ENCODE peak calls at places on chromosome 15, in six cellular contexts. D is HepG2, W is GM12878, Q is HCT116, A is H1, S is K562. P is an unnamed sample.

GRCh38 chr15:67175643-67176071 is 78.8 kb downstream of the AAGAB start:
- DNase-seq in D (no peak), W (peak), Q (no peak), A (no peak), S (no peak), P (no peak)

GRCh38 chr15:22257047-22257667 is 176.8 kb downstream of the OR4M2 start:
- DNase-seq in D (no peak), W (no peak), Q (no peak), A (no peak), S (no peak), P (peak)

GRCh38 chr15:69074011-69074842 is 59.7 kb downstream of the NOX5 start:
- DNase-seq in D (peak), W (no peak), Q (no peak), A (peak), S (no peak), P (peak)

GRCh38 chr15:51380999-51381806 is 39.7 kb downstream of the GLDN start:
- DNase-seq in D (peak), W (peak), Q (peak), A (peak), S (peak), P (peak)

GRCh38 chr15:59741274-59741906 is 52.3 kb upstream of the BNIP2 start:
- DNase-seq in D (peak), W (no peak), Q (peak), A (no peak), S (no peak), P (peak)

GRCh38 chr15:63040509-63040908 is 2.0 kb upstream of the TPM1 start:
- DNase-seq in D (no peak), W (no peak), Q (no peak), A (no peak), S (no peak), P (no peak)

GRCh38 chr15:72515591-72516389 is 41.7 kb downstream of the ARIH1 start:
- DNase-seq in D (no peak), W (no peak), Q (no peak), A (no peak), S (no peak), P (no peak)

GRCh38 chr15:63126726-63127125 is 5.1 kb downstream of the LACTB start:
- DNase-seq in D (no peak), W (no peak), Q (no peak), A (no peak), S (no peak), P (no peak)

GRCh38 chr15:64355559-64356442 is at the start of gene CSNK1G1:
- DNase-seq in D (peak), W (peak), Q (peak), A (peak), S (peak), P (peak)

GRCh38 chr15:80929689-80930088 is 59.9 kb downstream of the MESD start:
- DNase-seq in D (no peak), W (no peak), Q (no peak), A (no peak), S (peak), P (no peak)

GRCh38 chr15:48147358-48147757 is 26.6 kb downstream of the SLC24A5 start:
- DNase-seq in D (no peak), W (no peak), Q (no peak), A (no peak), S (no peak), P (no peak)

GRCh38 chr15:63088532-63089245 is 33.0 kb upstream of the LACTB start:
- DNase-seq in D (no peak), W (no peak), Q (no peak), A (no peak), S (no peak), P (no peak)

GRCh38 chr15:39857132-39857531 is 62.9 kb downstream of the GPR176 start:
- DNase-seq in D (no peak), W (no peak), Q (no peak), A (no peak), S (no peak), P (no peak)

GRCh38 chr15:32781781-32782180 is 64.0 kb downstream of the GREM1 start:
- DNase-seq in D (no peak), W (no peak), Q (no peak), A (no peak), S (no peak), P (peak)

GRCh38 chr15:31326729-31327673 is at the start of gene KLF13:
- DNase-seq in D (no peak), W (no peak), Q (no peak), A (no peak), S (peak), P (no peak)

GRCh38 chr15:101050647-101051290 is 131.6 kb downstream of the LRRK1 start:
- DNase-seq in D (no peak), W (no peak), Q (no peak), A (peak), S (no peak), P (no peak)

GRCh38 chr15:58522391-58522790 is 90.6 kb downstream of the LIPC start:
- DNase-seq in D (no peak), W (no peak), Q (no peak), A (no peak), S (no peak), P (no peak)

DNA sequence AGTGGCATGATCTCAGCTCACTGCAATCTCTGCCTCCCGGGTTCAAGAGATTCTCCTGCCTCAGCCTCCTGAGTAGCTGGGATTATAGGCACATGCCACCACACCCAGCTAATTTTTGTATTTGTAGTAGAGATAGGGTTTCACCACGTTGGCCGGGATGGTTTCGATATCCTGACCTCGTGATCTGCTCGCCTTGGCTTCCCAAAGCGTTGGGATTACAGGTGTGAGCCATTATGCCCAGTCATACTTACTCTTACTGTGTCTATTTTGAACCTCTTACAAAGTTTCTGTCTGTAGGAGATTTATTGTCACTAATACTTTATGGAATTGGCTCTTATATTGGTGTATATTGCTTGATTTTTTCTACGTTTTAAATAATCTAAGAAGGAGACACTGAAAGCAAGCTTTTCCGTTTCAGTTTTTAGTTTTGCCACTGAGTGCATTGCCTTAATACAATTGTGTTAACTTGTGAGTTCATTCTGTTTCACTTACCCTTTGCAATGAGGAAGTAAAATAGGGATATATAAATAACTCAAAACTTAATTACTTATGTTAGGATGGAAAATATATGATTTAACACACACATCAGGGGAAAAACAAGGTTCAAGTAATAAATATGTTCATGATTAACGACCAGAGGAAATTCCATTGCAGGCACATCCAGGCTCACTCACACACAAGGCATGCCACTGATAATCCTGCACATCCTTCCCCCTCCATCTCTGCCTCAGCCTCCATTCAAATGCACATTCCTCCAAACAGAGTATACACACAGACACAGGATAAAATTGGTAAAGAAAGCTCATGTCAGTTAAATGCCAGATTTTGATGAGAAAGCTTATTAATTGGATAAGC is 279.3 kb upstream of the RASGRP1 start:
- DNase-seq in D (no peak), W (no peak), Q (no peak), A (no peak), S (no peak), P (no peak)
- TF ChIP-seq ZNF274 in D (no peak), W (no peak), Q (no peak), A (no peak), S (no peak), P (no peak)

GRCh38 chr15:77138167-77138522 is 67.2 kb upstream of the TSPAN3 start:
- DNase-seq in D (no peak), W (no peak), Q (no peak), A (no peak), S (no peak), P (no peak)
- TF ChIP-seq ZNF274 in D (no peak), W (no peak), Q (no peak), A (no peak), S (no peak), P (no peak)

GRCh38 chr15:70879386-70879785 is 12.8 kb downstream of the THAP10 start:
- DNase-seq in D (no peak), W (no peak), Q (no peak), A (no peak), S (no peak), P (no peak)

GRCh38 chr15:70876683-70877082 is 15.6 kb downstream of the THAP10 start:
- DNase-seq in D (no peak), W (no peak), Q (no peak), A (no peak), S (no peak), P (no peak)

GRCh38 chr15:70876011-70876410 is 16.2 kb downstream of the THAP10 start:
- DNase-seq in D (no peak), W (no peak), Q (no peak), A (no peak), S (no peak), P (no peak)

GRCh38 chr15:70873232-70874054 is 18.8 kb downstream of the THAP10 start:
- DNase-seq in D (no peak), W (no peak), Q (no peak), A (no peak), S (no peak), P (no peak)

DNA sequence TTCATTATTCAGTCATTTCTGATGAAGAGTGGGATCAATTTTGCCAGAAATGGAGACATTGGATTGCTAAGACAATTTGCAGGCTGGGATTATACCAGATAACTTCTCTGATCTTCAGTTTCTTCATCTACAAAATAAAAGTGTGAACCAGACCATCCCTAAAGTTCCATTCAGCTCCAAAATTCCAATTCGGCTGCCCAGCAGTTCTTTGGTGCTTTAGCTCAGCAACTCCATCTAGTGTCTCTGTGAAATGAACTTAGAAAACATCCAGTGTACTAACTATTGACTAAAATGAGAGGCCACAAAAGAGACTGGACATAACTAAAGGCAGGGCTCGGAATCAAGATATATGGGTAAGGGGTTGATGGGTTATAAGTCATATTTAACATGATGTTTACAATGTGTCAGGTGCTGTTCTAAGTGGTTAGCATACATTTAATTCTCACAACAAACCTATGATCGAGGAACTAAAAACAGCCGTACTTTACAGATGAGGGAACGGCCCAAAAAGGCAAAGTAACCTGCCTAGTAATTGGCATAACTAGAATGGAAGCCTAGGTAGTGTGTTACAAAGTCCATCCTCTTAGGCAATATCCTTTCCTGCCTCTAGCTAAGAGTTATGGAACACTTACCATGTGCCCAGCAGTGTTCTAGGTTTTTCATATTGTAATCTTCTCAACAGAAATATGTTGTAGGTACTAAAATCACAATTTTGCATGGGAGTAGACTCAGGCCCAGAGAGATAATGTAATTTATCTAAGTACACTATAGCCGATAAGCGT is 17.0 kb downstream of the THAP10 start:
- DNase-seq in D (no peak), W (no peak), Q (no peak), A (no peak), S (no peak), P (no peak)
- TF ChIP-seq ZNF274 in D (no peak), W (no peak), Q (no peak), A (no peak), S (no peak), P (no peak)

GRCh38 chr15:88258021-88258641 is 1.6 kb upstream of the NTRK3 start:
- DNase-seq in D (peak), W (no peak), Q (peak), A (peak), S (peak), P (no peak)
- TF ChIP-seq ZNF274 in D (no peak), W (no peak), Q (no peak), A (no peak), S (no peak), P (no peak)

GRCh38 chr15:26197719-26198118 is 334.6 kb upstream of the ATP10A start:
- DNase-seq in D (no peak), W (no peak), Q (no peak), A (no peak), S (no peak), P (no peak)
- TF ChIP-seq ZNF274 in D (no peak), W (no peak), Q (no peak), A (no peak), S (no peak), P (no peak)

P was measured in NT2/D1.